ENCODE peak calls at places on chromosome 12, in nine cellular contexts. J is fibroblast of lung, I is colonic mucosa, H is K562, M is Panc1, X is neural progenitor cell, A is sigmoid colon, S is small intestine, O is endodermal cell. N is an unnamed sample.

GRCh38 chr12:93025145-93026103 is 96.3 kb upstream of the EEA1 start:
- DNase-seq in J (peak; percentile 61), I (no peak), H (peak; percentile 28), M (peak; percentile 22), X (peak; percentile 36), A (no peak), S (peak; percentile 70), O (no peak), N (no peak)

GRCh38 chr12:109540526-109541411 is 32.5 kb downstream of the MMAB start:
- DNase-seq in J (no peak), I (no peak), H (no peak), M (no peak), X (no peak), A (no peak), S (no peak), O (no peak), N (no peak)

GRCh38 chr12:124007810-124008570 is 35.0 kb downstream of the ZNF664 start:
- DNase-seq in J (peak; percentile 25), I (no peak), H (no peak), M (no peak), X (no peak), A (no peak), S (no peak), O (no peak), N (no peak)

GRCh38 chr12:46461907-46462605 is 89.5 kb upstream of the SLC38A2 start:
- DNase-seq in J (no peak), I (no peak), H (no peak), M (no peak), X (no peak), A (no peak), S (no peak), O (no peak), N (no peak)

GRCh38 chr12:104353012-104353981 is 49.8 kb downstream of the EID3 start:
- DNase-seq in J (no peak), I (no peak), H (no peak), M (no peak), X (no peak), A (no peak), S (no peak), O (peak; percentile 30), N (no peak)

GRCh38 chr12:89208661-89209096 is 143.6 kb downstream of the DUSP6 start:
- DNase-seq in J (no peak), I (no peak), H (no peak), M (no peak), X (no peak), A (no peak), S (no peak), O (no peak), N (no peak)

GRCh38 chr12:119328111-119328510 is 6.4 kb upstream of the CCDC60 start:
- DNase-seq in J (no peak), I (peak; percentile 19), H (peak; percentile 51), M (peak; percentile 7), X (peak; percentile 63), A (peak; percentile 69), S (no peak), O (peak; percentile 94), N (peak; percentile 54)

GRCh38 chr12:113858828-113859386 is 107.2 kb downstream of the RBM19 start:
- DNase-seq in J (no peak), I (no peak), H (no peak), M (no peak), X (no peak), A (no peak), S (no peak), O (no peak), N (no peak)

GRCh38 chr12:85280138-85280983 is at the start of gene ALX1:
- DNase-seq in J (peak; percentile 14), I (peak; percentile 21), H (no peak), M (no peak), X (peak; percentile 89), A (peak; percentile 43), S (peak; percentile 42), O (peak; percentile 97), N (no peak)

GRCh38 chr12:28130625-28131598 is 59.3 kb upstream of the CCDC91 start:
- DNase-seq in J (peak; percentile 100), I (no peak), H (peak; percentile 53), M (peak; percentile 94), X (no peak), A (peak; percentile 64), S (no peak), O (no peak), N (no peak)

GRCh38 chr12:6067152-6067916 is 57.1 kb downstream of the VWF start:
- DNase-seq in J (no peak), I (no peak), H (peak; percentile 27), M (peak; percentile 30), X (peak; percentile 72), A (no peak), S (no peak), O (peak; percentile 94), N (no peak)

GRCh38 chr12:68326720-68327119 is 5.4 kb downstream of the MDM1 start:
- DNase-seq in J (no peak), I (no peak), H (no peak), M (no peak), X (no peak), A (no peak), S (no peak), O (no peak), N (no peak)

GRCh38 chr12:6458281-6459003 is 6.6 kb downstream of the TAPBPL start:
- DNase-seq in J (no peak), I (no peak), H (no peak), M (no peak), X (no peak), A (no peak), S (no peak), O (no peak), N (no peak)

GRCh38 chr12:88237954-88238353 is 95.8 kb downstream of the TMTC3 start:
- DNase-seq in J (peak; percentile 82), I (no peak), H (no peak), M (no peak), X (no peak), A (no peak), S (no peak), O (no peak), N (no peak)

GRCh38 chr12:44875954-44876553 is at the start of gene NELL2:
- DNase-seq in J (peak; percentile 35), I (peak; percentile 59), H (peak; percentile 72), M (no peak), X (peak; percentile 95), A (no peak), S (peak; percentile 73), O (peak; percentile 96), N (peak; percentile 61)

GRCh38 chr12:34107781-34108404 is 85.6 kb downstream of the ALG10 start:
- DNase-seq in J (no peak), I (no peak), H (no peak), M (no peak), X (no peak), A (no peak), S (no peak), O (no peak), N (no peak)
- H3K4me3 ChIP-seq in J (no peak overlapping the region), I (no peak overlapping the region), H (no peak overlapping the region), M (no peak overlapping the region), X (no peak overlapping the region), A (no peak overlapping the region), S (no peak overlapping the region), O (no peak overlapping the region), N (no peak overlapping the region)

GRCh38 chr12:47779301-47779942 is 6.4 kb downstream of the SLC48A1 start:
- DNase-seq in J (peak; percentile 62), I (peak; percentile 93), H (peak; percentile 71), M (peak; percentile 76), X (peak; percentile 90), A (peak; percentile 94), S (peak; percentile 85), O (peak; percentile 100), N (peak; percentile 89)
- H3K27ac ChIP-seq in J (no peak overlapping the region), I (no peak overlapping the region), H (no peak overlapping the region), M (no peak overlapping the region), X (no peak overlapping the region), A (no peak overlapping the region), S (no peak overlapping the region), O (no peak overlapping the region), N (no peak overlapping the region)

GRCh38 chr12:121784460-121784859 is 9.0 kb downstream of the RHOF start:
- DNase-seq in J (peak; percentile 94), I (no peak), H (no peak), M (no peak), X (no peak), A (no peak), S (no peak), O (no peak), N (no peak)

GRCh38 chr12:121782616-121782966 is 10.9 kb downstream of the RHOF start:
- DNase-seq in J (no peak), I (no peak), H (no peak), M (no peak), X (peak; percentile 1), A (no peak), S (no peak), O (no peak), N (no peak)

GRCh38 chr12:121781751-121782615 is 11.5 kb downstream of the RHOF start:
- DNase-seq in J (no peak), I (no peak), H (peak; percentile 50), M (no peak), X (peak; percentile 46), A (no peak), S (no peak), O (peak; percentile 49), N (no peak)

GRCh38 chr12:121786441-121786825 is 7.1 kb downstream of the RHOF start:
- DNase-seq in J (peak; percentile 89), I (peak; percentile 90), H (no peak), M (no peak), X (no peak), A (peak; percentile 77), S (peak; percentile 96), O (no peak), N (no peak)

GRCh38 chr12:121783771-121784170 is 9.7 kb downstream of the RHOF start:
- DNase-seq in J (no peak), I (no peak), H (no peak), M (no peak), X (no peak), A (no peak), S (no peak), O (no peak), N (no peak)
- H3K4me1 ChIP-seq in J (peaks cover 38% of the 10 kb centered on the region), I (peaks cover 3% of the 10 kb centered on the region), H (peaks cover 36% of the 10 kb centered on the region), M (peaks cover 47% of the 10 kb centered on the region), X (peaks cover 11% of the 10 kb centered on the region), A (no peaks in the 10 kb centered on the region), S (peaks cover 2% of the 10 kb centered on the region), O (peaks cover 7% of the 10 kb centered on the region), N (no peaks in the 10 kb centered on the region)

GRCh38 chr12:54030442-54030801 is 2.2 kb downstream of the HOXC6 start:
- DNase-seq in J (no peak), I (no peak), H (no peak), M (no peak), X (no peak), A (no peak), S (no peak), O (no peak), N (no peak)

GRCh38 chr12:54029529-54030441 is 1.5 kb downstream of the HOXC6 start:
- DNase-seq in J (no peak), I (no peak), H (no peak), M (no peak), X (peak; percentile 62), A (no peak), S (no peak), O (peak; percentile 85), N (no peak)

GRCh38 chr12:54027442-54027786 is 826 bp upstream of the HOXC6 start:
- DNase-seq in J (no peak), I (no peak), H (no peak), M (no peak), X (no peak), A (no peak), S (no peak), O (no peak), N (no peak)

GRCh38 chr12:54026640-54027441 is 1.4 kb upstream of the HOXC6 start:
- DNase-seq in J (no peak), I (no peak), H (no peak), M (no peak), X (no peak), A (no peak), S (no peak), O (peak; percentile 49), N (no peak)

GRCh38 chr12:54028324-54029201 is at the start of gene HOXC6:
- DNase-seq in J (no peak), I (no peak), H (peak; percentile 74), M (no peak), X (no peak), A (no peak), S (peak; percentile 38), O (peak; percentile 80), N (no peak)
- H3K4me3 ChIP-seq in J (peak within 1 kb of the TSS; percentile 47), I (no peak within 1 kb of the TSS), H (peak within 1 kb of the TSS; percentile 32), M (peak within 1 kb of the TSS; percentile 39), X (no peak within 1 kb of the TSS), A (no peak within 1 kb of the TSS), S (peak within 1 kb of the TSS; percentile 6), O (no peak within 1 kb of the TSS), N (no peak within 1 kb of the TSS)

N was measured in iPS DF 6.9.